ENCODE peak calls at places on chromosomes 16 and 17, in six cellular contexts. E, X, J, C, W and H are unnamed samples.

GRCh38 chr17:40819528-40820125 is 2.8 kb downstream of the KRT10 start:
- DNase-seq in E (peak; percentile 7), X (no peak), J (no peak), C (no peak), W (no peak), H (no peak)

GRCh38 chr17:27157898-27158297 is 136.0 kb upstream of the WSB1 start:
- DNase-seq in E (no peak), X (no peak), J (no peak), C (no peak), W (no peak), H (no peak)

GRCh38 chr16:70685938-70686375 is at the start of gene MTSS2:
- DNase-seq in E (peak; percentile 72), X (peak; percentile 90), J (peak; percentile 74), C (peak; percentile 74), W (peak; percentile 96), H (peak; percentile 92)

GRCh38 chr16:87303431-87303930 is 13.7 kb downstream of the C16orf95 start:
- DNase-seq in E (no peak), X (no peak), J (no peak), C (no peak), W (peak; percentile 56), H (peak; percentile 52)

GRCh38 chr17:78343433-78344201 is 16.3 kb downstream of the SOCS3 start:
- DNase-seq in E (no peak), X (no peak), J (peak; percentile 93), C (no peak), W (no peak), H (peak; percentile 36)

GRCh38 chr17:70767102-70767701 is 597.9 kb downstream of the KCNJ2 start:
- DNase-seq in E (no peak), X (no peak), J (no peak), C (peak; percentile 5), W (no peak), H (peak; percentile 5)

GRCh38 chr16:2856061-2856670 is 1.8 kb downstream of the PRSS22 start:
- DNase-seq in E (no peak), X (no peak), J (no peak), C (no peak), W (peak; percentile 63), H (no peak)

GRCh38 chr16:71709231-71709781 is 15.2 kb downstream of the PHLPP2 start:
- DNase-seq in E (no peak), X (no peak), J (no peak), C (no peak), W (no peak), H (no peak)

GRCh38 chr17:13597723-13598347 is 3.9 kb downstream of the HS3ST3A1 start:
- DNase-seq in E (peak; percentile 18), X (no peak), J (peak; percentile 60), C (peak; percentile 7), W (no peak), H (no peak)

GRCh38 chr17:79495665-79496064 is 115.2 kb downstream of the RBFOX3 start:
- DNase-seq in E (no peak), X (no peak), J (no peak), C (no peak), W (no peak), H (no peak)

GRCh38 chr16:35750157-35750689 is 2290.8 kb downstream of the TP53TG3F start:
- DNase-seq in E (no peak), X (no peak), J (no peak), C (peak; percentile 8), W (no peak), H (no peak)

GRCh38 chr17:74202879-74203432 is 522 bp upstream of the RPL38 start:
- DNase-seq in E (no peak), X (peak; percentile 25), J (no peak), C (no peak), W (no peak), H (no peak)

GRCh38 chr17:74203439-74204240 is at the start of gene RPL38:
- DNase-seq in E (peak; percentile 99), X (peak; percentile 95), J (peak; percentile 98), C (peak; percentile 84), W (peak; percentile 90), H (peak; percentile 86)

GRCh38 chr17:74206332-74206818 is 2.9 kb downstream of the RPL38 start:
- DNase-seq in E (no peak), X (no peak), J (no peak), C (no peak), W (no peak), H (no peak)

GRCh38 chr17:74204474-74204873 is 996 bp downstream of the RPL38 start:
- DNase-seq in E (no peak), X (no peak), J (no peak), C (no peak), W (no peak), H (no peak)

DNA sequence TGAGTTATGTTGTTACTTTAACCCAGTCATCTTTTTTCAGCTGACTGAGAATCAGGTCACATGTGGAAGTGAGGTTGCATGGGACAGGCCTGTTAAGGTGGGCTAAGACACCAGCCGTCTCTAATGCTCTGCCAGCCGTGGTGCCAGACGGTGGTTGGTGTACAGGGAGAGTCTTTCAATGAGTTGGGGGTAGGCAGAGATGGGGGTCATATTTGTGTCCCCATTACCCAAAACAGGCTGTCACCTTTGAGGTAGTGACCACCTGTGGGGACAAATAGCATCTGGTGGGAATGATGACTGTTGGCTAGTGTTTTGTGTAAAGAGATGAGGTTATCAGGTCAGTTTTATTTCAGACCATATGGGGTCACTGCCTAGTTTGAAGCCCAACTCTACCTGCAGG is 1.8 kb downstream of the RPL38 start:
- DNase-seq in E (no peak), X (no peak), J (no peak), C (no peak), W (no peak), H (no peak)
- TF ChIP-seq POLR2A in E (no peak), X (no peak), J (no peak), C (peak; percentile 28), W (no peak), H (no peak)

DNA sequence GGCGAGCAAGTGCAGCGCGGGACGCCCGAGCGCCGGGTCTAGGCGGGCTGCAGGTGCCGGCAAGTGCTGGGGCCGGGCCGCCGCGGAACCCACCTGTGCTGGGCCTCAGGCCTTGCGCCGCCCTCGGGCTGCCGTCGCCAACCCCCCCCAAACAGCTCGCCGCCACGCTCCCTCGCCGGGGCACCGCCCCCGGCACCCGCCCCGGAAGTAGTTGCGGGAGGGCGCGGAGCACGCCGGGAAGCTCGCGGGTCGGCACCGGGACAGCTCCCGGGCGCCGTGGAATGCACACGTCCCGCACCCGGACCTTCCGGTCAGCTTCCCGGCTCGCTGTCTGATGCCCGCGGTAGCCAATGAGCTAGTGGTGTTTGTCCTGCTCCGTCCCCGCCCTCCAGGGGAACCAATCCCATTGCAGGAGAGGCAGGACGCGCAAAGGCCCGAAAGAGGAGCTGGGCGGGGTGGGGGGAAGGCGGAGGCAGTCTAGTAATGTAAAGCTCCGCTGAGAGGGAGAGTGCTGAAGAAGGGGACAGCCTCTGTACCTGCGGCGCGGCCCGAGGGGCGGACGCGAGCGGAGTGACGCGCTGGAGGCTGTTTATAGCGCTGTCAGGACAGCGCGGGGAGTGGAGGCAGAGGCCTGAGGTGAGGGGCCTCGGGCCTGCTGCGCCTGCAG is at the start of the genes ANKS3 and DNAAF8:
- DNase-seq in E (peak; percentile 93), X (peak; percentile 93), J (peak; percentile 96), C (peak; percentile 83), W (peak; percentile 97), H (peak; percentile 98)
- TF ChIP-seq POLR2A in E (peak; percentile 45), X (no peak), J (no peak), C (peak; percentile 23), W (peak; percentile 53), H (peak; percentile 49)

DNA sequence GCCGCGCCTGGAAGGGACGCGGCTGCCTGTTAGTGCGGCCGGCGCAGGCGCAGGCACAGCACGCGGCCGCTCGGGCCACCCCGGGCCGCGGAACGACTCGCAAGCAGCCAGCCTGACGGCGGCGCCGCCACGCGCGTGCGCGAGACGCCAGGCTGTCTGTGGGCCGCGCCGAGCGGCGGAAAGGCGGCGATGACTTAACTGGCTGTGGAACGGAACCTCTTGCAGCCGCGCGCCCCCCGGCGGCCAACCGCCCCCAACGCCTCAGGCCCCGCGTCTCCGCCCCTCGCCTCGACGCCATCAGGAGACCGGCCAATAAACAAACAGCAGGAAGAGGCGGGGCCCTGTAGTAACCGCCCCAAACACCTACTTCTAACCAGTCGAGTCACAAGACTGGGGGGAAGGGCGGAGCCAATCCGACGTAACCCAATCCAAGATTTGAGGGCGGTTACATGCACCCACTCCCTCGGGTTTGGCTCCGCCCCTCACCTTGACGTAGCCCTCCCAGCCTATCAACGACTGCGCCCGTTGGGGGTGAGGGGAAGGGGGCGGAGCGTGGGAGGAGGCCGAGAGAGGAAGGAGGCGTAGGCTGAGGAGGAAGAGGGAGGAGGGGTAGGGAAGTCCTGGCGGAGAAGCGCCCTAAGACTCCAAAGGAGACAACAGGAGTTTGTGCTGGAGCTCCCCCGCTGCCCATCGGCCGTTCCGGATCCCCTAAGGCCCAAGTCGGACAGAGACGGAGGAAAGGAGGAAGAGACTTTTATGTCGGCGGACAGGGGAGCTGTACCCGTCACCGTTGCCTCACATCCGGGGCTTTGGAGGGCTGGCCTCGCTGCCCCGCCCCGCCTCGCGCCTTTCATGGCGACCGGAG is at the start of gene FBRS:
- DNase-seq in E (peak; percentile 100), X (peak; percentile 100), J (peak; percentile 100), C (peak; percentile 86), W (peak; percentile 100), H (peak; percentile 95)
- TF ChIP-seq POLR2A in E (peak; percentile 92), X (peak; percentile 67), J (peak; percentile 89), C (peak; percentile 79), W (peak; percentile 93), H (peak; percentile 57)

DNA sequence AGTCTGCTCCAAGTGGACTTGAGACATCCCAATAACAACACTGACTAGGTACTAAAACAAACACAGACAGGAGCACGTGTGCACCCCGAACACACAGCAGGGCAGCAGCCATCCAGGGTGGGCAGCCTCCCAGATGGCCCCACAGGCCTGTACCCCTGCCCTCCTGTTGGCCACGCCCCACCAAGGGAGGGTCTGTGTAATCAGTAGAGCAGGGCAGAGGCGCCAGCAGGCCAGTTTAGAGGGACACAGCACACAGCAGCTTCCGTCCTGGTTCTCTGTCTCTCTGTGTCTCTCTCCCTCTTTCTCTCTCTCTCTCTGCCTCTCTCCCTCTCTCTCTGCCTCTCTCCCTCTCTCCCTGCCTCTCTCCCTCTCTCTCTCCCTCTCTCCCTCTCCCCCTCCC is 21.4 kb downstream of the ACTG1 start:
- DNase-seq in E (no peak), X (no peak), J (peak; percentile 68), C (no peak), W (peak; percentile 57), H (no peak)
- TF ChIP-seq POLR2A in E (no peak), X (no peak), J (no peak), C (no peak), W (no peak), H (no peak)

DNA sequence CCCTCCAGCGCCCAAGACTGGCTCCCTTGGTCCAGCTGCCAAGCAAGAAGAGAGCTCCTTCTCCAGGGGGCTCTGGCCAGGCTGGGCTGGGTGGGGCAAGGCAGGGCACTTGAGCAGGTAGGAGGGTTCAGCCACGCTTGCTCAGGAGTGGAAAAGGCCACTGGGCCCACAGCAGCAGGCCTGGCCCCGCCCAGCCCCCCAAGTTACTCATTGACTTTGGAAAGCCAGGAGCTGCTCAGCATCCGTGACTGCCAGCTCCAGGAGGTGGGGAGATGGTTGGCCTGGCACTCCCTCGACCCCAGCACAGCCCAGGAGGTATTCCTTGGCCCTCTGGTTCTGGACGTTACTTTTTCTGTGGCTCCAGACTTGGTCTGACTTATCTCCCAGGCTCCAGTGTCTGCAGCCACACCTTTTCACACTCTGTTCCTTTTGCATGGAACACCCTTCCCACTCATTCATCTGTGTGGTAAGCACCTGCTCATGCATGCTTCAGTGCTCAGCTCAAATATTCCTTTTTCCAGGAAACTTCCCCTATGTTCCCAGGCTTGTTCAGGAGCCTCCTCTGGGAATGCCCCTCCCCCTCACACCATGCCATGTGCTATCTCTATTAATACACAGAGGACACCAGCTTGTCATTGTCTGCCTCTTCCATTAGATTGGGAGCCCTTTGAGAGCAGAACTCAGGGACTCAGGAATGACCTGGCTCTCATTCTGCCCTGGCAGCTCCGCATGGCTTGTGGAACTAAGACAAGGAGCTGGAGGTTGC is at the start of gene CDH16:
- DNase-seq in E (no peak), X (no peak), J (peak; percentile 64), C (no peak), W (no peak), H (no peak)
- TF ChIP-seq POLR2A in E (no peak), X (no peak), J (no peak), C (no peak), W (no peak), H (no peak)

GRCh38 chr16:30368122-30368791 is 2.0 kb downstream of the TBC1D10B start:
- DNase-seq in E (no peak), X (no peak), J (no peak), C (no peak), W (no peak), H (peak; percentile 76)
- TF ChIP-seq POLR2A in E (no peak), X (no peak), J (no peak), C (no peak), W (peak; percentile 43), H (no peak)